ENCODE peak calls at places on chromosome 13, in nine cellular contexts. M is frontal cortex; F is tibial nerve; N is endothelial cell; Z is stimulated activated naive CD4-positive, alpha-beta T cell treated with Interleukin-2 at 50 U/mL for 16 hours; G is lower lobe of right lung; V is nephron progenitor cell; Y is heart left ventricle; E is activated CD4-positive, alpha-beta T cell treated with anti-CD3 and anti-CD28 coated beads, Interleukin-2, amount 10 ng/mL, durations not matched to agents 7 days and 5 days. T is an unnamed sample.

GRCh38 chr13:83919775-83920174 is 37.5 kb upstream of the SLITRK1 start:
- DNase-seq in M (no peak), G (no peak), V (no peak), N (no peak), Z (no peak), Y (no peak), F (no peak), E (no peak), T (no peak)

GRCh38 chr13:111963031-111963430 is 103.9 kb upstream of the SOX1 start:
- DNase-seq in G (no peak), Y (no peak), V (no peak), E (no peak), N (no peak), F (no peak), Z (no peak), M (no peak), T (no peak)

GRCh38 chr13:43905435-43906031 is 25.8 kb downstream of the LACC1 start:
- DNase-seq in Y (peak), V (peak), E (peak), Z (no peak), F (peak), N (peak), G (no peak), M (peak), T (no peak)

GRCh38 chr13:40064723-40065122 is 409.3 kb downstream of the COG6 start:
- DNase-seq in Z (no peak), N (no peak), F (no peak), M (no peak), Y (no peak), V (no peak), G (no peak), E (no peak), T (no peak)

GRCh38 chr13:40588101-40588500 is 78.3 kb downstream of the FOXO1 start:
- DNase-seq in G (no peak), V (no peak), E (no peak), M (no peak), N (no peak), Z (no peak), F (no peak), Y (no peak), T (no peak)

GRCh38 chr13:71865858-71866172 is 1.2 kb downstream of the DACH1 start:
- DNase-seq in N (peak), F (no peak), E (no peak), V (no peak), Y (peak), Z (no peak), G (peak), M (peak), T (peak)

GRCh38 chr13:45670481-45670880 is 31.6 kb upstream of the CBY2 start:
- DNase-seq in Z (no peak), E (no peak), G (no peak), M (no peak), F (no peak), N (no peak), Y (no peak), V (no peak), T (no peak)

GRCh38 chr13:30743319-30744055 is 8.1 kb downstream of the ALOX5AP start:
- DNase-seq in N (no peak), G (no peak), F (peak), Y (no peak), V (no peak), M (no peak), E (no peak), Z (no peak), T (no peak)

GRCh38 chr13:23668557-23668956 is 98.3 kb downstream of the TNFRSF19 start:
- DNase-seq in N (no peak), E (no peak), M (no peak), F (no peak), V (no peak), G (no peak), Z (no peak), Y (no peak), T (no peak)

GRCh38 chr13:33497146-33497845 is 211.7 kb upstream of the STARD13 start:
- DNase-seq in N (no peak), F (no peak), E (no peak), Z (no peak), M (no peak), G (no peak), V (no peak), Y (no peak), T (no peak)

GRCh38 chr13:61706899-61707298 is 291.2 kb upstream of the PCDH20 start:
- DNase-seq in V (no peak), G (no peak), E (no peak), Z (no peak), M (no peak), F (no peak), Y (no peak), N (no peak), T (no peak)

GRCh38 chr13:45500492-45501174 is 35.9 kb downstream of the COG3 start:
- DNase-seq in E (no peak), Z (no peak), M (no peak), N (no peak), Y (no peak), V (no peak), F (no peak), G (no peak), T (no peak)

GRCh38 chr13:71320452-71320851 is 546.6 kb downstream of the DACH1 start:
- DNase-seq in N (peak), G (no peak), Z (no peak), E (peak), F (no peak), V (no peak), Y (no peak), M (no peak), T (no peak)

GRCh38 chr13:30766234-30766633 is 30.9 kb downstream of the ALOX5AP start:
- DNase-seq in N (no peak), F (no peak), G (no peak), Z (no peak), Y (no peak), V (no peak), E (no peak), M (no peak), T (no peak)

GRCh38 chr13:66994097-66994496 is 236.0 kb downstream of the PCDH9 start:
- DNase-seq in Y (peak), Z (no peak), G (peak), V (peak), F (peak), N (peak), E (peak), M (peak), T (peak)

GRCh38 chr13:28181413-28181812 is 43.1 kb downstream of the PAN3 start:
- DNase-seq in G (no peak), E (no peak), Y (no peak), Z (no peak), M (no peak), N (no peak), V (no peak), F (no peak), T (no peak)

GRCh38 chr13:42925626-42926025 is 66.4 kb downstream of the EPSTI1 start:
- DNase-seq in Z (no peak), Y (no peak), M (no peak), N (no peak), V (no peak), G (no peak), F (no peak), E (no peak), T (no peak)

GRCh38 chr13:113968463-113969310 is 5.2 kb downstream of the C13orf46 start:
- DNase-seq in Y (no peak), E (no peak), Z (no peak), N (no peak), F (no peak), M (no peak), V (no peak), G (peak), T (peak)

GRCh38 chr13:25288966-25289365 is 1.7 kb upstream of the MTMR6 start:
- DNase-seq in M (no peak), E (no peak), V (no peak), G (no peak), N (no peak), Z (no peak), F (no peak), Y (no peak), T (no peak)

GRCh38 chr13:75813323-75813722 is 177.2 kb downstream of the LMO7 start:
- DNase-seq in G (no peak), N (no peak), Y (no peak), V (no peak), E (no peak), F (no peak), M (no peak), Z (no peak), T (peak)

GRCh38 chr13:37539176-37539575 is 59.4 kb downstream of the POSTN start:
- DNase-seq in G (no peak), Y (no peak), M (no peak), N (no peak), V (no peak), Z (no peak), E (no peak), F (no peak), T (no peak)

GRCh38 chr13:23986619-23987018 is 89.3 kb upstream of the C1QTNF9B start:
- DNase-seq in Z (no peak), G (no peak), Y (no peak), V (no peak), N (no peak), F (no peak), M (no peak), E (no peak), T (no peak)

GRCh38 chr13:26934096-26934495 is 173.5 kb upstream of the GPR12 start:
- DNase-seq in M (no peak), F (no peak), G (no peak), E (no peak), N (no peak), Z (no peak), Y (no peak), V (no peak), T (no peak)

T was measured in Right ventricle myocardium superior.